ENCODE peak calls at places on chromosomes 5 and 9, in seven cellular contexts. E is osteoblast; Z is GM03348; B is effector CD8-positive, alpha-beta T cell; W is erythroblast; S is SHP77; K is CD4-positive, alpha-beta T cell. C is an unnamed sample.

GRCh38 chr5:180370861-180371641 is 17.9 kb upstream of the GFPT2 start:
- DNase-seq in Z (peak), E (peak), W (no peak), B (no peak), K (no peak), S (no peak), C (no peak)

GRCh38 chr5:141519605-141520288 is 30.9 kb downstream of the PCDHGC5 start:
- DNase-seq in K (no peak), E (no peak), W (no peak), S (no peak), Z (no peak), B (no peak), C (peak)

GRCh38 chr9:90925581-90926257 is 124.1 kb downstream of the SYK start:
- DNase-seq in Z (peak), S (no peak), W (no peak), K (no peak), B (no peak), E (peak), C (no peak)

GRCh38 chr9:4339357-4339756 is 39.5 kb upstream of the GLIS3 start:
- DNase-seq in B (peak), W (peak), S (peak), E (peak), K (peak), Z (peak), C (no peak)

GRCh38 chr5:43039468-43040286 is 442 bp downstream of the ANXA2R start:
- DNase-seq in Z (peak), E (peak), K (peak), B (peak), S (peak), W (peak), C (peak)

GRCh38 chr5:1502046-1502736 is 21.6 kb downstream of the LPCAT1 start:
- DNase-seq in K (no peak), W (peak), Z (no peak), S (no peak), B (no peak), E (no peak), C (no peak)

GRCh38 chr5:40503438-40503837 is 176.3 kb upstream of the PTGER4 start:
- DNase-seq in W (no peak), K (no peak), Z (no peak), E (no peak), B (no peak), S (no peak), C (no peak)

GRCh38 chr9:112719292-112719691 is 1.4 kb upstream of the INIP start:
- DNase-seq in B (no peak), Z (peak), W (peak), K (no peak), E (no peak), S (no peak), C (no peak)

GRCh38 chr9:118306773-118307172 is 602.6 kb downstream of the TLR4 start:
- DNase-seq in Z (no peak), B (no peak), S (no peak), E (no peak), K (no peak), W (no peak), C (no peak)

GRCh38 chr9:129139993-129140396 is 28.8 kb downstream of the PTPA start:
- DNase-seq in Z (peak), E (peak), S (peak), B (peak), W (peak), K (peak), C (peak)

GRCh38 chr5:131532016-131532640 is 102.9 kb downstream of the RAPGEF6 start:
- DNase-seq in S (no peak), B (no peak), Z (no peak), K (no peak), E (no peak), W (no peak), C (no peak)

GRCh38 chr5:56737002-56737621 is 78.2 kb upstream of the MAP3K1 start:
- DNase-seq in Z (no peak), E (no peak), S (no peak), K (no peak), B (no peak), W (no peak), C (peak)

GRCh38 chr5:150460781-150461180 is 11.2 kb upstream of the RPS14 start:
- DNase-seq in B (no peak), S (no peak), K (no peak), W (no peak), Z (no peak), E (no peak), C (no peak)

GRCh38 chr9:83526901-83527300 is 11.3 kb downstream of the FRMD3 start:
- DNase-seq in Z (no peak), W (no peak), E (no peak), S (no peak), B (no peak), K (no peak), C (no peak)

GRCh38 chr5:38414348-38414747 is 142.1 kb downstream of the LIFR start:
- DNase-seq in Z (peak), K (no peak), S (no peak), B (no peak), W (no peak), E (peak), C (no peak)

GRCh38 chr5:2995035-2995434 is 243.6 kb upstream of the IRX2 start:
- DNase-seq in Z (no peak), E (peak), W (no peak), K (no peak), S (no peak), B (no peak), C (no peak)

GRCh38 chr5:165497707-165498106 is 1992.3 kb downstream of the MAT2B start:
- DNase-seq in W (peak), E (no peak), Z (no peak), S (peak), K (no peak), B (no peak), C (no peak)

GRCh38 chr9:122125891-122126331 is 32.8 kb upstream of the TTLL11 start:
- DNase-seq in S (no peak), B (no peak), Z (peak), W (no peak), E (peak), K (no peak), C (no peak)

GRCh38 chr5:34667705-34668104 is 11.6 kb downstream of the RAI14 start:
- DNase-seq in S (no peak), E (no peak), K (no peak), B (no peak), Z (no peak), W (no peak), C (no peak)

GRCh38 chr9:125460883-125461475 is 199.4 kb downstream of the GAPVD1 start:
- DNase-seq in K (no peak), Z (no peak), E (no peak), W (no peak), B (no peak), S (no peak), C (no peak)

GRCh38 chr9:88060746-88061145 is 77.5 kb downstream of the SPATA31C2 start:
- DNase-seq in B (no peak), E (peak), S (no peak), W (no peak), K (no peak), Z (no peak), C (no peak)

C was measured in GF-D8.